ENCODE peak calls at places on chromosomes 6 and 20, in ten cellular contexts. U is cardiac muscle cell, J is breast epithelium, G is bronchial epithelial cell, C is left ventricle myocardium inferior, N is AG04450, K is MM.1S, Z is IMR-90, D is GM06990, R is brain microvascular endothelial cell. T is an unnamed sample. For H3K27me3, the result is how much of the 10 kb centered on the place peaks cover.

GRCh38 chr6:111148110-111148509 is 60.8 kb downstream of the SLC16A10 start:
- DNase-seq in U (no peak), C (no peak), D (no peak), Z (no peak), N (no peak), J (no peak), R (no peak), K (no peak), G (no peak), T (no peak)

GRCh38 chr20:36377348-36378326 is 71.5 kb downstream of the DLGAP4 start:
- DNase-seq in N (no peak), Z (no peak), R (no peak), G (no peak), D (no peak), U (no peak), C (no peak), K (no peak), J (no peak), T (no peak)

GRCh38 chr20:24785141-24785924 is 163.7 kb upstream of the CST7 start:
- DNase-seq in U (peak), C (no peak), D (no peak), J (no peak), K (no peak), Z (peak), G (peak), N (no peak), R (no peak), T (peak)

GRCh38 chr20:37350655-37351574 is 5.0 kb downstream of the SRC start:
- DNase-seq in D (no peak), U (peak), R (no peak), C (no peak), N (no peak), J (no peak), K (no peak), Z (no peak), G (no peak), T (no peak)

GRCh38 chr6:74409447-74409846 is 713.4 kb downstream of the CD109 start:
- DNase-seq in G (peak), D (peak), K (peak), C (no peak), R (peak), Z (peak), N (peak), U (peak), J (no peak), T (no peak)

GRCh38 chr6:156865019-156865629 is 87.9 kb downstream of the ARID1B start:
- DNase-seq in D (no peak), G (no peak), K (no peak), N (no peak), Z (peak), R (no peak), C (no peak), U (peak), J (no peak), T (no peak)

GRCh38 chr20:10642859-10643559 is 30.8 kb downstream of the JAG1 start:
- DNase-seq in R (no peak), K (no peak), G (no peak), N (no peak), Z (no peak), D (no peak), C (no peak), J (no peak), U (no peak), T (no peak)

GRCh38 chr6:47076422-47077344 is 34.6 kb upstream of the ADGRF1 start:
- DNase-seq in J (no peak), G (no peak), D (no peak), N (no peak), C (no peak), Z (no peak), R (no peak), K (no peak), U (peak), T (no peak)

GRCh38 chr6:125728739-125729138 is 20.7 kb upstream of the HEY2 start:
- DNase-seq in D (no peak), Z (no peak), G (peak), U (peak), K (no peak), N (no peak), C (no peak), R (peak), J (no peak), T (peak)

GRCh38 chr20:14865169-14865568 is 527.8 kb upstream of the FLRT3 start:
- DNase-seq in D (no peak), C (no peak), R (no peak), K (peak), G (peak), U (no peak), N (no peak), Z (no peak), J (no peak), T (peak)

GRCh38 chr20:17811605-17811965 is 111.8 kb downstream of the BANF2 start:
- DNase-seq in Z (no peak), G (no peak), K (no peak), C (no peak), J (no peak), U (no peak), R (no peak), N (no peak), D (no peak), T (no peak)

GRCh38 chr6:104484191-104484590 is 375.5 kb downstream of the HACE1 start:
- DNase-seq in J (no peak), U (no peak), K (no peak), Z (no peak), G (no peak), N (no peak), C (no peak), D (no peak), R (no peak), T (no peak)

GRCh38 chr6:152981219-152981618 is 1.6 kb downstream of the FBXO5 start:
- DNase-seq in N (no peak), U (no peak), R (no peak), J (no peak), Z (no peak), K (no peak), G (no peak), D (no peak), C (no peak), T (no peak)

GRCh38 chr20:50980071-50980681 is 21.6 kb downstream of the MOCS3 start:
- DNase-seq in K (no peak), N (peak), D (no peak), U (peak), R (peak), G (peak), J (no peak), Z (peak), C (no peak), T (peak)

GRCh38 chr6:42009844-42010184 is 40.5 kb upstream of the TAF8 start:
- DNase-seq in N (no peak), C (no peak), J (no peak), U (no peak), D (no peak), K (no peak), R (no peak), G (no peak), Z (no peak), T (no peak)

GRCh38 chr6:42010909-42011308 is 39.4 kb upstream of the TAF8 start:
- DNase-seq in Z (no peak), U (no peak), G (no peak), C (no peak), J (no peak), D (no peak), N (no peak), K (no peak), R (no peak), T (no peak)

GRCh38 chr6:42012501-42013133 is 37.7 kb upstream of the TAF8 start:
- DNase-seq in U (no peak), K (no peak), G (no peak), N (no peak), D (no peak), Z (no peak), C (no peak), J (no peak), R (peak), T (no peak)

GRCh38 chr6:42007753-42008528 is 42.4 kb upstream of the TAF8 start:
- DNase-seq in K (no peak), C (no peak), D (no peak), R (no peak), N (no peak), Z (no peak), U (no peak), G (no peak), J (no peak), T (no peak)

DNA sequence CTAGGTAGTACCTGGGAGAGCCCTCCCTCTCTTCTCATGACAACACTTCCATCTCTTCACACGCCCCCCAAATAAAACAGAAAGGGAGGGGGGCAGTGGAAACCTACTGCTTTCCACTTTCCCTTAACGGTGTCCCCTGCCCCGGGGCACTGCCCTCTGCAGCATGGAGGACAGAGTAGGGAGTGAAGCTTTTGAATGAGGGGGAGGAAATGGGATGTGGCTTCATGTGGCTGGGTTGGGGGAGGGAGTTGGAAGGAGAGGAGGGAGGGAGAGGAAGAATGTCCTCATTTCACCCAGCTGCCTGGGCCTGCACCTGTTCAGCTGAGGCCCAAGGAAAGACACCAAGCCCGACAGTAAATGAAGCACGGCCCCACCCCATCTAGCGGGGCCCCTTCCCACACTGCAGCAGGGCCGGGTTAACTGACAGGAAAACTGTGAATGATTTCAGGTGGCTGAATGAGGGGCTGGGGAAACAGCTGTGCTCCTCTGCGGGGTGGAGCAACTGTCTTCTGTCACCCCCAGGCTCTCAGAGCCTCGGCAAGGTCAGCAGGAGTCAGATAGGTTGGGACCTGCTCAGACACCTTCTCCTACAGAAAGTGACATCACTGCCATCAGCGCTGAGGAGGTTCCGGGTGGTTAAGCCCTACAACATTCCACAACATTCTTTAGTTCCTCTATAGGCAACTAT is 40.0 kb upstream of the TAF8 start:
- DNase-seq in J (no peak), D (no peak), R (no peak), G (peak), C (no peak), U (peak), Z (no peak), N (no peak), K (peak), T (no peak)
- H3K4me3 ChIP-seq in J (no peak), D (no peak), R (no peak), G (no peak), C (no peak), U (no peak), Z (no peak), N (no peak), K (peak), T (no peak)

DNA sequence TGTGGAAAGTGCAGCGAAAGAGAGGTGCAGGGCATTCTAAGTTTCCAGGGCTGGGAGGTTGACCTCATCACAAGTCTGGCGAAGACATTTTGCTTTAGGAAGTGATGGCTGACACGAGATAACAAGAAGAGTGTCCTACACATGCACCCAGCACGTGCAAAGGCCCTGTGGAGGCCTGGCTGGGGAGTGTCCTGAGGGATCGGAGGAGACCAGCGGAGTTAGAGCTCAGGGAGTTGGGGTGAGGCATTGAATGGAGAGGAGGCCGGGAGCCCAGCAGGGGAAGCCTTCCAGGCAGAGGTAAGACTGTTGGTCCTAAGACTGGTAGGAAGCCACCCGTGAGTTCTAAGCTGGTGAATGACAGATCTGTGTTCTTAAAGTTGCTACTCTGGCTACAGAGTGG is 58.4 kb downstream of the PPP1R14C start:
- DNase-seq in C (no peak), J (no peak), U (no peak), Z (no peak), G (no peak), K (no peak), D (no peak), N (no peak), R (no peak), T (no peak)
- H3K27me3 ChIP-seq in C (under half), J (under half), U (under half), Z (under half), G (under half), K (under half), D (under half), N (under half), R (under half), T (under half)

DNA sequence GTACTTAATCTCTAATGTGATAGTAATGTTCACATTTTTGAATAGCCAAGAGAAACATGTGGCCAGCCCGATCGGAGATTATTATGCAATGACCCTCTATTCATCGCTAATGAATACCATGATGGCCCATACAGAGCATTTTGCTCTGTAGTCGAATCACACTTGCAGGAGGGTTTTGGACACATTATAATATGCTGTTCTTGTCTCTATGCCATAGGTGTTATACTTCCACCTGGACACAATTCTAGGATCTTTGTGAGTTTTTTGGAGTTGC is 60.1 kb downstream of the MTHFD1L start:
- DNase-seq in R (no peak), J (no peak), G (no peak), Z (no peak), K (no peak), U (no peak), N (no peak), C (no peak), D (no peak), T (no peak)
- H3K4me3 ChIP-seq in R (no peak), J (no peak), G (no peak), Z (no peak), K (no peak), U (no peak), N (no peak), C (no peak), D (no peak), T (no peak)

GRCh38 chr20:63305393-63305792 is 12.4 kb downstream of the COL20A1 start:
- DNase-seq in C (no peak), Z (no peak), K (no peak), G (no peak), N (no peak), R (no peak), J (no peak), U (no peak), D (no peak), T (no peak)

GRCh38 chr20:63306673-63307537 is 13.9 kb downstream of the COL20A1 start:
- DNase-seq in J (no peak), D (no peak), U (no peak), C (peak), N (no peak), G (no peak), Z (no peak), K (no peak), R (no peak), T (no peak)

GRCh38 chr20:63309261-63310071 is 16.5 kb downstream of the COL20A1 start:
- DNase-seq in K (no peak), R (no peak), J (no peak), Z (peak), C (peak), N (no peak), U (peak), D (no peak), G (no peak), T (peak)

GRCh38 chr20:63308218-63308911 is 15.4 kb downstream of the COL20A1 start:
- DNase-seq in R (no peak), J (no peak), U (no peak), G (no peak), K (no peak), C (peak), D (no peak), Z (no peak), N (no peak), T (no peak)

DNA sequence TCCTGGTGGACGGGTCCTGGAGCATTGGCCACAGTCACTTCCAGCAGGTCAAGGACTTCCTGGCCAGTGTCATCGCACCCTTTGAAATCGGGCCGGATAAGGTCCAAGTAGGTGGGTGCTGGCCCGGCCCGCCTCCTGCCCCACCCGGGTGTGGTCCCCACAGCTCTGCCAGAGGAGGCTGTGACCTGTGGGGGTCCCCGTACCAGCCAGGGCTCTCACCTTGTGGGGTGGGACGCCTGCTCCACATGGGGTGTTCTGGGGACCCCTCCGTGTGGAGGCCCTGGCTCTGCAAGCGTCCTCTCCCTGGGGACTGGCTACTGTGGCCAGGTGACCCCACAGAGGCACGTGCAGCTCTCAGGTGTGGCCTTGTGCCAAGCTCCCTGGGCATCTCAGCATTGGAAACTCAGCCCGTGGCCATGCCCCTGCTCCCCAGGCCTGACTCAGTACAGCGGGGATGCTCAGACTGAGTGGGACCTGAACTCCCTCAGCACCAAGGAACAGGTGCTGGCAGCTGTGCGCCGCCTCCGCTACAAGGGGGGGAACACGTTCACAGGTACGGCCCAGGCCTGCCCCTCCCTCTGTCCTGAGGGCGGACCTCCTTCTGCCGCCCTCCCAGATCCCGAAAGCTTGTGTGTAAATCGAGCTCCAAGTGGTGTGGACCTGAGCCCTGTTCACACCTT is 14.7 kb downstream of the COL20A1 start:
- DNase-seq in R (no peak), D (no peak), U (no peak), J (no peak), C (peak), K (no peak), Z (no peak), G (no peak), N (no peak), T (no peak)
- H3K27me3 ChIP-seq in R (under half), D (under half), U (under half), J (half or more), C (half or more), K (half or more), Z (under half), G (under half), N (under half), T (half or more)

GRCh38 chr6:77853401-77853800 is 200.6 kb downstream of the MEI4 start:
- DNase-seq in D (no peak), U (no peak), N (no peak), J (no peak), G (no peak), R (no peak), C (no peak), Z (no peak), K (no peak), T (no peak)
- H3K4me3 ChIP-seq in D (no peak), U (no peak), N (no peak), J (no peak), G (no peak), R (no peak), C (no peak), Z (no peak), K (no peak), T (no peak)

DNA sequence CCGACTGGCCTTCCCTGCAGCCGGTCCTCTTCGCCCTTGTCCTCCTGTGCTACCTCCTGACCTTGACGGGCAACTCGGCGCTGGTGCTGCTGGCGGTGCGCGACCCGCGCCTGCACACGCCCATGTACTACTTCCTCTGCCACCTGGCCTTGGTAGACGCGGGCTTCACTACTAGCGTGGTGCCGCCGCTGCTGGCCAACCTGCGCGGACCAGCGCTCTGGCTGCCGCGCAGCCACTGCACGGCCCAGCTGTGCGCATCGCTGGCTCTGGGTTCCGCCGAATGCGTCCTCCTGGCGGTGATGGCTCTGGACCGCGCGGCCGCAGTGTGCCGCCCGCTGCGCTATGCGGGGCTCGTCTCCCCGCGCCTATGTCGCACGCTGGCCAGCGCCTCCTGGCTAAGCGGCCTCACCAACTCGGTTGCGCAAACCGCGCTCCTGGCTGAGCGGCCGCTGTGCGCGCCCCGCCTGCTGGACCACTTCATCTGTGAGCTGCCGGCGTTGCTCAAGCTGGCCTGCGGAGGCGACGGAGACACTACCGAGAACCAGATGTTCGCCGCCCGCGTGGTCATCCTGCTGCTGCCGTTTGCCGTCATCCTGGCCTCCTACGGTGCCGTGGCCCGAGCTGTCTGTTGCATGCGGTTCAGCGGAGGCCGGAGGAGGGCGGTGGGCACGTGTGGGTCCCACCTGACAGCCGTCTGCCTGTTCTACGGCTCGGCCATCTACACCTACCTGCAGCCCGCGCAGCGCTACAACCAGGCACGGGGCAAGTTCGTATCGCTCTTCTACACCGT is 6.1 kb downstream of the UBD start:
- DNase-seq in G (peak), Z (peak), C (peak), U (peak), R (peak), K (no peak), N (no peak), J (no peak), D (peak), T (no peak)
- H3K27me3 ChIP-seq in G (under half), Z (under half), C (half or more), U (half or more), R (under half), K (under half), N (under half), J (under half), D (under half), T (under half)

DNA sequence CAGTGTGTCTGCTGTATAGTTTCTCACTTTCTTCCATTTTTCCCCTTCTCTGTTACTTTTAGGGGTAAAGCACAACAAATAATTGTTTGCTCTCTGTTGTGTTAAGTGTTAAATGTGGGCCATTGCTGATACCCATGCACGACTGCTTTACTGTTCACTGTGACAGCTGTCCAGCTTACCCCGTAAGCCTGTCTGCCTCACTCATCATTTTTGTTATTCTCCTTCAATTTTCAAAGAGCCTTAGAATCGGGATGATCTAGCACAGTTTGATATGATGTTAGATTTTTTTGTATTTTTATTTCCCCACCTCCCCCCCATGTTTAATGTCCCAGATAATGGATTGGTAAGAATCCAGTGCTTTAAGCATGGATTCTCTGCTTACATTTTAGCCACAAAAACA is 41.2 kb upstream of the MLIP start:
- DNase-seq in K (no peak), C (no peak), J (no peak), D (no peak), G (no peak), R (no peak), Z (no peak), N (no peak), U (no peak), T (no peak)
- H3K4me3 ChIP-seq in K (no peak), C (peak), J (peak), D (no peak), G (no peak), R (no peak), Z (no peak), N (no peak), U (no peak), T (no peak)

GRCh38 chr6:1606533-1607235 is 3.0 kb upstream of the FOXC1 start:
- DNase-seq in N (no peak), Z (no peak), C (no peak), U (no peak), R (no peak), J (no peak), G (no peak), K (no peak), D (no peak), T (peak)

GRCh38 chr6:1604347-1604990 is 5.2 kb upstream of the FOXC1 start:
- DNase-seq in U (peak), J (no peak), G (no peak), N (no peak), K (peak), R (no peak), D (peak), C (no peak), Z (peak), T (no peak)

GRCh38 chr6:1605822-1606532 is 3.7 kb upstream of the FOXC1 start:
- DNase-seq in K (no peak), R (no peak), U (no peak), G (no peak), N (no peak), Z (no peak), J (no peak), C (no peak), D (no peak), T (no peak)

GRCh38 chr6:1603708-1604346 is 5.9 kb upstream of the FOXC1 start:
- DNase-seq in R (no peak), G (no peak), J (no peak), Z (no peak), U (no peak), K (no peak), C (no peak), N (no peak), D (no peak), T (no peak)

GRCh38 chr6:1604991-1605821 is 4.5 kb upstream of the FOXC1 start:
- DNase-seq in R (no peak), U (no peak), N (no peak), D (no peak), C (no peak), G (no peak), Z (no peak), J (no peak), K (no peak), T (no peak)
- H3K27me3 ChIP-seq in R (half or more), U (half or more), N (half or more), D (under half), C (half or more), G (under half), Z (under half), J (under half), K (half or more), T (under half)

T was measured in PC-9.